ENCODE peak calls at places on chromosomes 12 and 14, in four cellular contexts. S, B, O and P are unnamed samples.

GRCh38 chr12:63944586-63945228 is 100.2 kb downstream of the SRGAP1 start:
- DNase-seq in S (no peak), O (no peak), B (no peak), P (no peak)

GRCh38 chr12:65800928-65801327 is 23.4 kb upstream of the HMGA2 start:
- DNase-seq in O (no peak), B (peak), S (no peak), P (no peak)

GRCh38 chr14:47191693-47192092 is 483.7 kb downstream of the MDGA2 start:
- DNase-seq in B (peak), O (no peak), S (no peak), P (no peak)

GRCh38 chr12:70487440-70487839 is 121.3 kb downstream of the KCNMB4 start:
- DNase-seq in O (no peak), B (peak), S (no peak), P (no peak)

GRCh38 chr14:59123975-59124374 is 64.5 kb upstream of the DAAM1 start:
- DNase-seq in B (no peak), S (no peak), O (no peak), P (no peak)

GRCh38 chr14:106417224-106418049 is 891.1 kb downstream of the TMEM121 start:
- DNase-seq in O (no peak), S (peak), B (no peak), P (no peak)

GRCh38 chr12:14430394-14430986 is 65.0 kb downstream of the ATF7IP start:
- DNase-seq in O (no peak), B (no peak), S (no peak), P (no peak)

GRCh38 chr14:70640938-70641547 is 673 bp upstream of the TTC9 start:
- DNase-seq in B (peak), S (peak), O (peak), P (no peak)

GRCh38 chr12:111084172-111084571 is 163.8 kb upstream of the MYL2 start:
- DNase-seq in B (no peak), S (no peak), O (no peak), P (no peak)

GRCh38 chr12:75684678-75685620 is 173.5 kb upstream of the KRR1 start:
- DNase-seq in S (no peak), B (peak), O (peak), P (no peak)

GRCh38 chr12:125029756-125030358 is 35.4 kb upstream of the AACS start:
- DNase-seq in S (no peak), O (no peak), B (peak), P (no peak)

GRCh38 chr12:43090981-43091380 is 461.0 kb downstream of the ADAMTS20 start:
- DNase-seq in S (no peak), O (no peak), B (no peak), P (no peak)

GRCh38 chr14:54329082-54329695 is 67.6 kb upstream of the CDKN3 start:
- DNase-seq in B (peak), S (no peak), O (no peak), P (peak)

GRCh38 chr12:92943482-92944250 is 14.6 kb upstream of the EEA1 start:
- DNase-seq in S (no peak), O (no peak), B (peak), P (no peak)

GRCh38 chr14:79643132-79643531 is 568.2 kb downstream of the DIO2 start:
- DNase-seq in B (no peak), O (no peak), S (no peak), P (no peak)

GRCh38 chr12:103799504-103800251 is 41.4 kb downstream of the NT5DC3 start:
- DNase-seq in S (no peak), O (no peak), B (peak), P (no peak)

GRCh38 chr14:59309291-59309900 is 120.9 kb downstream of the DAAM1 start:
- DNase-seq in B (peak), O (no peak), S (no peak), P (peak)

GRCh38 chr12:127559349-127560040 is 707.5 kb upstream of the TMEM132C start:
- DNase-seq in O (peak), S (peak), B (peak), P (peak)

GRCh38 chr14:106459971-106460730 is 933.8 kb downstream of the TMEM121 start:
- DNase-seq in S (peak), O (no peak), B (no peak), P (no peak)

GRCh38 chr14:23984891-23985607 is 3.7 kb upstream of the DHRS4L2 start:
- DNase-seq in O (peak), S (no peak), B (peak), P (peak)

GRCh38 chr12:17304503-17305347 is 698.8 kb upstream of the LMO3 start:
- DNase-seq in B (peak), S (no peak), O (no peak), P (peak)

GRCh38 chr14:93249128-93249831 is 42.2 kb downstream of the UBR7 start:
- DNase-seq in B (no peak), O (no peak), S (no peak), P (no peak)

GRCh38 chr12:46774011-46774633 is 51.7 kb downstream of the SLC38A4 start:
- DNase-seq in O (no peak), S (no peak), B (peak), P (no peak)

GRCh38 chr12:69331482-69331845 is 16.7 kb upstream of the LYZ start:
- DNase-seq in B (no peak), O (no peak), S (no peak), P (no peak)

GRCh38 chr12:121036810-121037326 is 2.2 kb downstream of the OASL start:
- DNase-seq in O (peak), S (no peak), B (peak), P (no peak)

GRCh38 chr14:94025720-94026119 is 420 bp upstream of the OTUB2 start:
- DNase-seq in B (peak), S (no peak), O (no peak), P (no peak)

GRCh38 chr14:103334644-103335603 is 887 bp downstream of the EIF5 start:
- DNase-seq in B (peak), O (peak), S (peak), P (peak)

GRCh38 chr14:103546651-103547454 is 15.6 kb downstream of the BAG5 start:
- DNase-seq in O (no peak), S (peak), B (no peak), P (no peak)

GRCh38 chr12:122862110-122862634 is 26.9 kb downstream of the HIP1R start:
- DNase-seq in B (no peak), S (no peak), O (no peak), P (no peak)

GRCh38 chr12:79954037-79954436 is 19.1 kb upstream of the PPP1R12A start:
- DNase-seq in B (peak), S (no peak), O (no peak), P (no peak)

GRCh38 chr12:69068431-69068830 is 135.5 kb upstream of the CPM start:
- DNase-seq in S (no peak), O (no peak), B (peak), P (no peak)

GRCh38 chr12:44930972-44931600 is 55.0 kb upstream of the NELL2 start:
- DNase-seq in B (peak), O (peak), S (peak), P (peak)

DNA sequence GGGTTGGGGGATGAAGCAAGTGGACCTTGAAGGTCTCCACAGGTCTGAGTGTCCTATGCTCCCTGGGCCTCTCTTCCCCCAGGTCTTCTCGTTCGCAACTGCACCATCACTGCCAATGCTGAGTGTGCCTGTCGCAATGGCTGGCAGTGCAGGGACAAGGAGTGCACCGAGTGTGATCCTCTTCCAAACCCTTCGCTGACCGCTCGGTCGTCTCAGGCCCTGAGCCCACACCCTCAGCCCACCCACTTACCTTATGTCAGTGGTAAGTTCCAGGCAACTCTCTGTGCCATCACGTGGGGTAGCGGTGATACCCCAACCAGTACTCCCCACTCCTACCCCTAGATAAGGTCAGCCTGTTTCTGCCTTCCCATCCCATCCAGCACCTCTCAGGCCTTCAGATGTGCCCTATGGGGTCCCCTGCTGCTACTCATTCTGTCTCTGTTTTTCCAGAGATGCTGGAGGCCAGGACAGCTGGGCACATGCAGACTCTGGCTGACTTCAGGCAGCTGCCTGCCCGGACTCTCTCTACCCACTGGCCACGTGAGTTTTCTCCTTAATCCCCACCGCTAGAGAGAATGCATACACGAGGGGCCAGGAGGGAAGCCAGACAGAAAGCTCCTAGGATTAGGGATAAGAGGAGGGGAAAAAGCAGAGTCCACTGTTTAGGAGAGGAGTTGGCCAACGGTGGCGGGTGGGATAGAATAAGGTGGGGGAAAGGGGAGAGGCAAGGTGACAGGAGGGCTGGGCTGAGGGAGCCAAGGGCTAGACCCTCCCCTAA is 1.6 kb upstream of the TAPBPL start:
- DNase-seq in B (no peak), O (no peak), S (no peak), P (peak)
- H3K4me3 ChIP-seq in B (peak), O (peak), S (no peak), P (peak)

GRCh38 chr12:54214553-54215374 is 26.0 kb upstream of the SMUG1 start:
- DNase-seq in S (peak), B (peak), O (peak), P (peak)
- H3K4me3 ChIP-seq in S (peak), B (no peak), O (peak), P (peak)

GRCh38 chr14:105151131-105151837 is 17.3 kb downstream of the JAG2 start:
- DNase-seq in O (no peak), S (no peak), B (no peak), P (no peak)

GRCh38 chr14:105149146-105149781 is 19.3 kb downstream of the JAG2 start:
- DNase-seq in S (no peak), B (no peak), O (no peak), P (no peak)

GRCh38 chr14:105148604-105149145 is 19.9 kb downstream of the JAG2 start:
- DNase-seq in B (no peak), O (no peak), S (no peak), P (no peak)

GRCh38 chr14:105150368-105151111 is 18.0 kb downstream of the JAG2 start:
- DNase-seq in O (no peak), S (no peak), B (no peak), P (no peak)

DNA sequence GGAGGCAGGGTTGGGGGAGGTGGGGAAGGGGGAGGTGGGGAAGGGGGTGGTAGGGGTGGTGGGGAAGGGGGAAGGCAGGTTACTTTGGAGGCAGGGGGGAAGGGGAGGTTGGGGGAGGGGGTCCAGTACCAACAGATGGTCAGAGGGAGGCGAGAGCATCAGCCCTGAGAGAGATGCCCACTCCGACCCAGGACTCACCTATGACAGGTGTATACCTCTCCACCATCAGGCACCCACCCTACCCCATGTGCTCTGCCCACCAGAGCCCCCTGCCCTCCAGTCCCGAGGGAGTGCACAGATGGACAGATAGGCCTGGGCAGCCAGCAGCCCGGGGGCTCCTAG is 18.6 kb downstream of the JAG2 start:
- DNase-seq in O (no peak), B (no peak), S (no peak), P (no peak)
- H3K4me3 ChIP-seq in O (no peak), B (no peak), S (no peak), P (no peak)

DNA sequence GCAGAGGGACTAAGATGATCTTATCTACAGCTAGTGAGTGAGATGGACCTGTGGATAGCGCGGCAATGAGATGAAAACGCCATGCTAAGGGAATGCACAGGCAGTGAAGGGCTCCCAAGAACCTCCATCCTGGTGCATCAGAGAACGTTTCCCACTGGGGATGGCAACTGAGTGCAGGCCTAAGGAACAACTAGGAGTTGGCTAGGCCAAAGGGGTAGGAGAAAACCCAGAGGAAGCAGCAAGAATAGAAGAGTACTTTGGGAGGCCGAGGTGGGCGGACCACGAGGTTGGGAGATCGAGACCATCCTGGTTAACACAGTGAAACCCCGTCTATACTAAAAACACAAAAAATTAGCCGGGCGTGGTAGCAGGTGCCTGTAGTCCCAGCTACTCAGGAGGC is 24.6 kb upstream of the BATF start:
- DNase-seq in B (no peak), O (no peak), S (no peak), P (no peak)
- H3K4me3 ChIP-seq in B (no peak), O (no peak), S (no peak), P (no peak)

DNA sequence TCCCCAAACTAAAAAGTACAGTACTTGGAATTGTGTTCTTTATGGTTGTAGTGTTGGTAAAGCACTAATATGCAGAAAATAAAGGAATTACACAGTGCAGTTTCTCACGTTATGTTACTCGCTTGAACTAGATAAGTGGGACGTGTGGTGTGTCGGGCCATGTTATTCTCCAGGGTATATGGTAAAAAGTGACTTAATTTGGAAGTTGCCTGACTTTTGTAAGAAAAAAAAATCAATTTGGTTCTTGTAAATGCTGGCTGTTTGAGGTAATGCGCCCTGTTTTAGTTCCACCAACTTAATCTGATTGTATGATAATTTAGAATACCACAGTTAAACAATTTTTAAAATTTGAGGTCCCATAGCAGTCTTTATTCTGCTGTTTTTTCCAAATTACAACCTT is 4.1 kb downstream of the ARF6 start:
- DNase-seq in B (no peak), O (no peak), S (no peak), P (no peak)
- H3K4me3 ChIP-seq in B (peak), O (peak), S (peak), P (peak)